ENCODE peak calls at places on chromosomes 3 and 15, in ten cellular contexts. R, F, Z, J, L, B, K, N, C and G are unnamed samples.

GRCh38 chr15:77607111-77607893 is 25.4 kb downstream of the LINGO1 start:
- DNase-seq in R (no peak), F (no peak), Z (no peak), J (no peak), L (peak), B (no peak), K (peak), N (no peak), C (no peak), G (no peak)

GRCh38 chr3:45225465-45226205 is 452 bp downstream of the TMEM158 start:
- DNase-seq in R (no peak), F (no peak), Z (no peak), J (no peak), L (no peak), B (peak), K (no peak), N (no peak), C (peak), G (peak)

GRCh38 chr3:51709004-51709420 is 2.1 kb downstream of the GRM2 start:
- DNase-seq in R (no peak), F (no peak), Z (no peak), J (no peak), L (peak), B (no peak), K (no peak), N (no peak), C (no peak), G (no peak)

GRCh38 chr3:127690106-127690505 is 17.4 kb downstream of the ABTB1 start:
- DNase-seq in R (peak), F (no peak), Z (peak), J (no peak), L (no peak), B (no peak), K (peak), N (no peak), C (no peak), G (no peak)

GRCh38 chr3:101900736-101901135 is 51.4 kb downstream of the NFKBIZ start:
- DNase-seq in R (no peak), F (no peak), Z (no peak), J (no peak), L (no peak), B (no peak), K (no peak), N (no peak), C (no peak), G (no peak)

GRCh38 chr3:195104340-195104739 is 166.6 kb downstream of the XXYLT1 start:
- DNase-seq in R (no peak), F (no peak), Z (no peak), J (no peak), L (no peak), B (no peak), K (no peak), N (no peak), C (no peak), G (no peak)

GRCh38 chr3:188469228-188469885 is 315.4 kb downstream of the LPP start:
- DNase-seq in R (no peak), F (no peak), Z (no peak), J (no peak), L (no peak), B (no peak), K (no peak), N (no peak), C (no peak), G (no peak)

GRCh38 chr3:141485578-141486415 is 1.0 kb upstream of the RASA2 start:
- DNase-seq in R (no peak), F (no peak), Z (peak), J (peak), L (no peak), B (peak), K (peak), N (no peak), C (no peak), G (peak)

GRCh38 chr15:35167675-35168074 is 82.6 kb upstream of the NANOGP8 start:
- DNase-seq in R (no peak), F (no peak), Z (no peak), J (no peak), L (no peak), B (no peak), K (no peak), N (no peak), C (no peak), G (no peak)

GRCh38 chr3:11090551-11090950 is 63.7 kb upstream of the HRH1 start:
- DNase-seq in R (no peak), F (no peak), Z (no peak), J (no peak), L (no peak), B (no peak), K (no peak), N (no peak), C (no peak), G (no peak)

GRCh38 chr3:131630117-131630516 is 127.3 kb upstream of the MRPL3 start:
- DNase-seq in R (no peak), F (no peak), Z (no peak), J (no peak), L (no peak), B (no peak), K (no peak), N (no peak), C (no peak), G (no peak)

GRCh38 chr3:125556314-125556713 is 36.3 kb upstream of the SNX4 start:
- DNase-seq in R (no peak), F (no peak), Z (no peak), J (no peak), L (no peak), B (no peak), K (peak), N (no peak), C (no peak), G (no peak)

GRCh38 chr3:139288266-139288821 is 55.5 kb upstream of the MRPS22 start:
- DNase-seq in R (no peak), F (no peak), Z (no peak), J (no peak), L (peak), B (no peak), K (no peak), N (no peak), C (no peak), G (no peak)

GRCh38 chr3:97793415-97794019 is 28.3 kb upstream of the CRYBG3 start:
- DNase-seq in R (peak), F (peak), Z (no peak), J (peak), L (peak), B (peak), K (peak), N (no peak), C (peak), G (peak)

GRCh38 chr15:88257311-88257901 is 867 bp upstream of the NTRK3 start:
- DNase-seq in R (no peak), F (no peak), Z (no peak), J (no peak), L (no peak), B (no peak), K (no peak), N (no peak), C (no peak), G (no peak)